ENCODE peak calls at places on chromosomes 7 and 10, in nine cellular contexts. One of them, this sample, is unnamed.

GRCh38 chr7:150405584-150406310 is 26.6 kb downstream of the ZNF775 start:
- DNase-seq in ELR: no peak
- DNase-seq in AG20443: peak; percentile 46
- DNase-seq in RWPE1: peak; percentile 9
- DNase-seq in spleen: peak; percentile 87
- DNase-seq in endodermal cell: peak; percentile 85
- DNase-seq in heart right ventricle: no peak
- DNase-seq in adrenal gland: peak; percentile 51
- DNase-seq in neural crest cell: peak; percentile 34
- DNase-seq in this sample: no peak

GRCh38 chr7:28269700-28270361 is 89.2 kb upstream of the JAZF1 start:
- DNase-seq in AG20443: no peak
- DNase-seq in spleen: no peak
- DNase-seq in adrenal gland: no peak
- DNase-seq in heart right ventricle: no peak
- DNase-seq in neural crest cell: no peak
- DNase-seq in RWPE1: no peak
- DNase-seq in ELR: no peak
- DNase-seq in endodermal cell: no peak
- DNase-seq in this sample: no peak

GRCh38 chr7:105782391-105783063 is 93.9 kb downstream of the ATXN7L1 start:
- DNase-seq in adrenal gland: peak; percentile 45
- DNase-seq in neural crest cell: no peak
- DNase-seq in spleen: peak; percentile 51
- DNase-seq in heart right ventricle: no peak
- DNase-seq in RWPE1: no peak
- DNase-seq in AG20443: peak; percentile 82
- DNase-seq in endodermal cell: no peak
- DNase-seq in ELR: peak; percentile 92
- DNase-seq in this sample: no peak

GRCh38 chr10:7700577-7701125 is 2.5 kb upstream of the ITIH2 start:
- DNase-seq in heart right ventricle: no peak
- DNase-seq in adrenal gland: no peak
- DNase-seq in ELR: peak; percentile 8
- DNase-seq in spleen: no peak
- DNase-seq in neural crest cell: no peak
- DNase-seq in endodermal cell: no peak
- DNase-seq in RWPE1: no peak
- DNase-seq in AG20443: peak; percentile 18
- DNase-seq in this sample: peak; percentile 79

GRCh38 chr10:16408379-16408778 is 28.4 kb upstream of the PTER start:
- DNase-seq in adrenal gland: no peak
- DNase-seq in neural crest cell: no peak
- DNase-seq in RWPE1: no peak
- DNase-seq in heart right ventricle: no peak
- DNase-seq in spleen: no peak
- DNase-seq in AG20443: no peak
- DNase-seq in endodermal cell: no peak
- DNase-seq in ELR: no peak
- DNase-seq in this sample: no peak

GRCh38 chr10:121530481-121531075 is 67.7 kb downstream of the FGFR2 start:
- DNase-seq in RWPE1: no peak
- DNase-seq in ELR: no peak
- DNase-seq in neural crest cell: no peak
- DNase-seq in AG20443: no peak
- DNase-seq in adrenal gland: no peak
- DNase-seq in endodermal cell: no peak
- DNase-seq in heart right ventricle: no peak
- DNase-seq in spleen: no peak
- DNase-seq in this sample: no peak

GRCh38 chr10:124403548-124403947 is 15.2 kb downstream of the OAT start:
- DNase-seq in AG20443: peak; percentile 71
- DNase-seq in endodermal cell: peak; percentile 87
- DNase-seq in adrenal gland: peak; percentile 30
- DNase-seq in RWPE1: peak; percentile 76
- DNase-seq in ELR: peak; percentile 84
- DNase-seq in heart right ventricle: peak; percentile 41
- DNase-seq in spleen: no peak
- DNase-seq in neural crest cell: no peak
- DNase-seq in this sample: peak; percentile 57

GRCh38 chr7:35384761-35385700 is 131.1 kb upstream of the TBX20 start:
- DNase-seq in neural crest cell: no peak
- DNase-seq in AG20443: no peak
- DNase-seq in RWPE1: no peak
- DNase-seq in endodermal cell: no peak
- DNase-seq in heart right ventricle: peak; percentile 80
- DNase-seq in spleen: no peak
- DNase-seq in ELR: no peak
- DNase-seq in adrenal gland: no peak
- DNase-seq in this sample: no peak

GRCh38 chr7:51789494-51789893 is 472.9 kb upstream of the COBL start:
- DNase-seq in neural crest cell: no peak
- DNase-seq in adrenal gland: no peak
- DNase-seq in heart right ventricle: no peak
- DNase-seq in spleen: no peak
- DNase-seq in AG20443: no peak
- DNase-seq in endodermal cell: peak; percentile 60
- DNase-seq in RWPE1: no peak
- DNase-seq in ELR: no peak
- DNase-seq in this sample: no peak

GRCh38 chr7:91632948-91633519 is 247.5 kb downstream of the MTERF1 start:
- DNase-seq in ELR: no peak
- DNase-seq in spleen: no peak
- DNase-seq in RWPE1: no peak
- DNase-seq in neural crest cell: no peak
- DNase-seq in adrenal gland: no peak
- DNase-seq in heart right ventricle: no peak
- DNase-seq in endodermal cell: no peak
- DNase-seq in AG20443: no peak
- DNase-seq in this sample: no peak

GRCh38 chr10:4546500-4546899 is 279.5 kb upstream of the AKR1E2 start:
- DNase-seq in RWPE1: no peak
- DNase-seq in spleen: no peak
- DNase-seq in heart right ventricle: no peak
- DNase-seq in adrenal gland: no peak
- DNase-seq in ELR: peak; percentile 91
- DNase-seq in endodermal cell: no peak
- DNase-seq in neural crest cell: no peak
- DNase-seq in AG20443: peak; percentile 23
- DNase-seq in this sample: no peak

GRCh38 chr10:123144697-123145541 is 3.0 kb upstream of the HMX2 start:
- DNase-seq in AG20443: no peak
- DNase-seq in endodermal cell: peak; percentile 77
- DNase-seq in RWPE1: no peak
- DNase-seq in adrenal gland: no peak
- DNase-seq in heart right ventricle: no peak
- DNase-seq in ELR: peak; percentile 34
- DNase-seq in spleen: no peak
- DNase-seq in neural crest cell: no peak
- DNase-seq in this sample: no peak

This sample was measured in trophoblast cell.